ENCODE peak calls at places on chromosomes 1 and 21, in five cellular contexts. G is iris pigment epithelial cell, N is heart right ventricle, L is AG08395, J is D341Med. W is an unnamed sample.

GRCh38 chr1:108043712-108044111 is 78.7 kb upstream of the VAV3 start:
- DNase-seq in N (no peak), J (no peak), L (no peak), G (no peak), W (no peak)

GRCh38 chr1:224267922-224268321 is 62.0 kb downstream of the NVL start:
- DNase-seq in G (no peak), L (no peak), J (no peak), N (no peak), W (no peak)

GRCh38 chr21:25964009-25964408 is 206.6 kb downstream of the APP start:
- DNase-seq in G (peak; percentile 61), N (no peak), L (no peak), J (no peak), W (no peak)

GRCh38 chr1:94481473-94481933 is 60.1 kb downstream of the F3 start:
- DNase-seq in L (peak; percentile 81), G (peak; percentile 70), J (peak; percentile 72), N (no peak), W (peak; percentile 45)

GRCh38 chr1:1081311-1082238 is 7.5 kb upstream of the RNF223 start:
- DNase-seq in N (peak; percentile 15), J (peak; percentile 24), G (no peak), L (no peak), W (no peak)

GRCh38 chr1:109760581-109761226 is 3.0 kb downstream of the EPS8L3 start:
- DNase-seq in N (no peak), J (no peak), G (no peak), L (no peak), W (no peak)

GRCh38 chr21:16454371-16454770 is 724.6 kb downstream of the USP25 start:
- DNase-seq in J (no peak), G (peak; percentile 37), L (peak; percentile 30), N (no peak), W (no peak)

GRCh38 chr1:19366599-19367315 is 54.6 kb downstream of the SLC66A1 start:
- DNase-seq in N (no peak), J (no peak), G (no peak), L (no peak), W (no peak)

GRCh38 chr1:23368562-23369334 is 888 bp downstream of the ZNF436 start:
- DNase-seq in L (peak; percentile 88), N (peak; percentile 91), J (peak; percentile 90), G (peak; percentile 91), W (peak; percentile 82)

GRCh38 chr1:172609528-172609927 is 49.4 kb upstream of the FASLG start:
- DNase-seq in N (no peak), L (no peak), G (peak; percentile 27), J (no peak), W (no peak)

GRCh38 chr1:15047237-15047636 is 106.3 kb upstream of the TMEM51 start:
- DNase-seq in L (no peak), G (no peak), N (no peak), J (no peak), W (no peak)

GRCh38 chr1:232276651-232277050 is 353.3 kb downstream of the SIPA1L2 start:
- DNase-seq in L (no peak), N (no peak), J (no peak), G (no peak), W (no peak)

GRCh38 chr1:71232166-71232763 is 151.4 kb upstream of the ZRANB2 start:
- DNase-seq in J (no peak), L (no peak), G (no peak), N (no peak), W (no peak)

GRCh38 chr1:230976825-230977747 is 1.6 kb downstream of the TTC13 start:
- DNase-seq in J (no peak), N (no peak), G (no peak), L (no peak), W (peak; percentile 65)

GRCh38 chr1:151237678-151238466 is 16.7 kb upstream of the PSMD4 start:
- DNase-seq in J (no peak), L (no peak), N (no peak), G (no peak), W (no peak)

GRCh38 chr1:176976771-176977170 is 187.7 kb downstream of the ASTN1 start:
- DNase-seq in J (no peak), L (no peak), G (no peak), N (no peak), W (no peak)

GRCh38 chr1:67332653-67333529 is 25.2 kb downstream of the IL12RB2 start:
- DNase-seq in L (no peak), N (no peak), G (no peak), J (no peak), W (no peak)

GRCh38 chr1:23651069-23651808 is 40.4 kb upstream of the RPL11 start:
- DNase-seq in L (peak; percentile 58), G (peak; percentile 49), N (peak; percentile 54), J (no peak), W (no peak)

GRCh38 chr1:214717323-214717722 is 114.3 kb downstream of the CENPF start:
- DNase-seq in G (no peak), N (no peak), J (no peak), L (no peak), W (no peak)

GRCh38 chr1:11273595-11274234 is 717 bp downstream of the UBIAD1 start:
- DNase-seq in N (no peak), J (no peak), L (no peak), G (no peak), W (no peak)

GRCh38 chr1:155093938-155094621 is 15.4 kb downstream of the EFNA3 start:
- DNase-seq in N (peak; percentile 40), G (peak; percentile 47), L (peak; percentile 34), J (peak; percentile 69), W (no peak)